ENCODE peak calls at places on chromosome 2, in eight cellular contexts. K is endothelial cell of umbilical vein, V is breast epithelium, N is HCT116, C is GM12878, E is heart left ventricle, F is transverse colon, W is spleen. Z is an unnamed sample.

GRCh38 chr2:60550151-60550983 is 3.1 kb downstream of the BCL11A start:
- DNase-seq in K (peak), V (peak), N (peak), C (no peak), E (peak), F (peak), W (peak), Z (no peak)

GRCh38 chr2:13725945-13726344 is 906.6 kb upstream of the LRATD1 start:
- DNase-seq in K (no peak), V (no peak), N (no peak), C (no peak), E (no peak), F (no peak), W (no peak), Z (no peak)

GRCh38 chr2:119223521-119224390 is at the start of gene STEAP3:
- DNase-seq in K (peak), V (no peak), N (peak), C (no peak), E (peak), F (peak), W (peak), Z (peak)

GRCh38 chr2:239021651-239022436 is 174.0 kb downstream of the TWIST2 start:
- DNase-seq in K (no peak), V (no peak), N (no peak), C (no peak), E (no peak), F (no peak), W (peak), Z (no peak)

GRCh38 chr2:241776336-241777166 is at the start of gene GAL3ST2:
- DNase-seq in K (no peak), V (no peak), N (no peak), C (no peak), E (no peak), F (peak), W (peak), Z (no peak)

GRCh38 chr2:233399306-233400225 is 45.3 kb downstream of the DGKD start:
- DNase-seq in K (no peak), V (no peak), N (no peak), C (no peak), E (no peak), F (no peak), W (no peak), Z (no peak)

GRCh38 chr2:217691920-217692666 is 310.7 kb downstream of the TNS1 start:
- DNase-seq in K (no peak), V (no peak), N (no peak), C (no peak), E (no peak), F (no peak), W (no peak), Z (no peak)

GRCh38 chr2:207135340-207135739 is 30.4 kb downstream of the KLF7 start:
- DNase-seq in K (peak), V (no peak), N (no peak), C (no peak), E (no peak), F (no peak), W (no peak), Z (no peak)

GRCh38 chr2:60066971-60067370 is 486.5 kb downstream of the BCL11A start:
- DNase-seq in K (no peak), V (no peak), N (no peak), C (no peak), E (no peak), F (no peak), W (no peak), Z (no peak)

GRCh38 chr2:61660511-61661388 is 122.6 kb upstream of the XPO1 start:
- DNase-seq in K (no peak), V (no peak), N (no peak), C (no peak), E (peak), F (no peak), W (no peak), Z (no peak)

GRCh38 chr2:40554665-40555294 is 102.9 kb upstream of the SLC8A1 start:
- DNase-seq in K (peak), V (no peak), N (peak), C (peak), E (peak), F (peak), W (no peak), Z (peak)

GRCh38 chr2:120613742-120614481 is 121.8 kb upstream of the GLI2 start:
- DNase-seq in K (no peak), V (no peak), N (no peak), C (no peak), E (no peak), F (no peak), W (no peak), Z (peak)

GRCh38 chr2:210086292-210086691 is 83.9 kb downstream of the RPE start:
- DNase-seq in K (peak), V (no peak), N (no peak), C (no peak), E (no peak), F (no peak), W (no peak), Z (no peak)

GRCh38 chr2:240966457-240966905 is 31.9 kb upstream of the SNED1 start:
- DNase-seq in K (no peak), V (no peak), N (no peak), C (no peak), E (no peak), F (no peak), W (peak), Z (no peak)

GRCh38 chr2:143830476-143830875 is 689.4 kb downstream of the ZEB2 start:
- DNase-seq in K (no peak), V (no peak), N (no peak), C (no peak), E (no peak), F (no peak), W (no peak), Z (no peak)

GRCh38 chr2:227506456-227506855 is 34.5 kb downstream of the AGFG1 start:
- DNase-seq in K (no peak), V (no peak), N (no peak), C (no peak), E (no peak), F (no peak), W (no peak), Z (no peak)

GRCh38 chr2:231321556-231322334 is 73.8 kb upstream of the B3GNT7 start:
- DNase-seq in K (no peak), V (no peak), N (no peak), C (no peak), E (peak), F (peak), W (peak), Z (no peak)

GRCh38 chr2:72744049-72744448 is 81.8 kb downstream of the EXOC6B start:
- DNase-seq in K (peak), V (no peak), N (no peak), C (no peak), E (no peak), F (no peak), W (no peak), Z (no peak)

GRCh38 chr2:219430633-219431615 is 3.7 kb upstream of the SPEG start:
- DNase-seq in K (peak), V (no peak), N (no peak), C (no peak), E (peak), F (no peak), W (no peak), Z (no peak)

GRCh38 chr2:73414651-73415050 is 29.0 kb downstream of the ALMS1 start:
- DNase-seq in K (no peak), V (no peak), N (no peak), C (no peak), E (no peak), F (no peak), W (no peak), Z (no peak)

GRCh38 chr2:145980318-145980717 is 1460.4 kb upstream of the ZEB2 start:
- DNase-seq in K (no peak), V (no peak), N (no peak), C (no peak), E (no peak), F (no peak), W (no peak), Z (no peak)
- TF ChIP-seq POLR2A in K (no peak), V (no peak), N (no peak), C (no peak), E (no peak), F (no peak), W (no peak), Z (no peak)

GRCh38 chr2:46382331-46383112 is 85.3 kb downstream of the EPAS1 start:
- DNase-seq in K (no peak), V (no peak), N (no peak), C (no peak), E (no peak), F (no peak), W (no peak), Z (no peak)
- TF ChIP-seq POLR2A in K (no peak), V (no peak), N (no peak), C (no peak), E (no peak), F (no peak), W (no peak), Z (no peak)

GRCh38 chr2:85133751-85134254 is 611 bp downstream of the TCF7L1 start:
- DNase-seq in K (peak), V (no peak), N (no peak), C (no peak), E (peak), F (peak), W (peak), Z (no peak)

GRCh38 chr2:85132392-85132791 is 800 bp upstream of the TCF7L1 start:
- DNase-seq in K (no peak), V (no peak), N (no peak), C (no peak), E (no peak), F (no peak), W (no peak), Z (no peak)

GRCh38 chr2:85131116-85131515 is 2.1 kb upstream of the TCF7L1 start:
- DNase-seq in K (peak), V (no peak), N (no peak), C (no peak), E (no peak), F (no peak), W (no peak), Z (no peak)

GRCh38 chr2:85134255-85135065 is 1.3 kb downstream of the TCF7L1 start:
- DNase-seq in K (peak), V (no peak), N (no peak), C (no peak), E (peak), F (peak), W (peak), Z (no peak)

DNA sequence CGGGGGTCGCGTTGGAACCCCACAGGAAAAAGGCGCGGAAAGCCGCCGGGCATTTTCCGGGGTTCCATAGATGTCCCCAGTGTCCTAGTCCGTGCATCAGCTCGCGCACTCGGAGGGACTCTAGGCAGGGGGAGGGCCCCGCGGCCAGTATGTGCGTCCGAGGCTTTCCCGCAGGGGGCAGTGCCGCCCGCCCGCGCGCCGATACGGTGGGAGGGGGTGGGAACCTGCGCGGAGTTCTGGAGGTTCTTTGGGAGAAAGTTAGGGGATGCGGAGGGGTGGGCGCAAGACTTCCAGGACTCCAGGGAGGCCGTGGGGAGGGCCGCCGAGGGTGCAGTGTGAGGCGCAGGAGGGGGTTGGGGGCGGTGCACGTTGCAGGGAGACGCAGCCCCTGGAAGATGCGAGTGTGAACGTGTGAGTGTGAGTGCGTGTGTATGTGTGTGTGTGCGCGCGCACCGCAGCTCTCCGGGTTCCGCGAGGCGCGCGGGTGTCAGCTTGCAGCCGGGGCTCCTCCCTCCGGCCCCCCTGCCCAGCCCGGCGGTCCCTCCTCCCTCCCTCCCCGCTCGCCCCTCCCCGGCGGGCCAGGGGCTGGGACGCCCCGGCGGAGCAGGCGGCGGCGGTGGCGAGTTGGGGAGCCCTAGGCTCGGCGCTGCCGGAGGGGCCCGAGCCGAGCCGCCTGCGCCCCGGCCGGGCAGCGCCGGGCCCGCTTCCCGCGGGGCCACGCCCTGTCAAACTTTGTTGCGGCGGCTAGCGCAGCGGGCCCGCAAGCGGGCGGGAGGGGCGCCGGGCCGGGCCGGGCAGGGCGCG is at the start of gene TCF7L1:
- DNase-seq in K (peak), V (peak), N (peak), C (no peak), E (peak), F (peak), W (peak), Z (peak)
- TF ChIP-seq POLR2A in K (peak), V (no peak), N (peak), C (no peak), E (no peak), F (no peak), W (no peak), Z (no peak)

GRCh38 chr2:152648336-152648735 is 68.9 kb downstream of the PRPF40A start:
- DNase-seq in K (peak), V (no peak), N (no peak), C (no peak), E (no peak), F (no peak), W (no peak), Z (no peak)

GRCh38 chr2:152650768-152651371 is 66.4 kb downstream of the PRPF40A start:
- DNase-seq in K (no peak), V (no peak), N (no peak), C (no peak), E (no peak), F (no peak), W (no peak), Z (no peak)

GRCh38 chr2:152651834-152652233 is 65.4 kb downstream of the PRPF40A start:
- DNase-seq in K (no peak), V (no peak), N (no peak), C (no peak), E (no peak), F (no peak), W (no peak), Z (no peak)

GRCh38 chr2:152647417-152648010 is 69.7 kb downstream of the PRPF40A start:
- DNase-seq in K (peak), V (no peak), N (no peak), C (no peak), E (peak), F (peak), W (no peak), Z (no peak)

GRCh38 chr2:152649997-152650396 is 67.3 kb downstream of the PRPF40A start:
- DNase-seq in K (no peak), V (no peak), N (no peak), C (no peak), E (no peak), F (no peak), W (no peak), Z (no peak)
- TF ChIP-seq POLR2A in K (no peak), V (no peak), N (no peak), C (no peak), E (no peak), F (no peak), W (no peak), Z (no peak)

GRCh38 chr2:112003585-112003984 is 51.5 kb upstream of the TMEM87B start:
- DNase-seq in K (no peak), V (no peak), N (no peak), C (peak), E (no peak), F (no peak), W (no peak), Z (no peak)

GRCh38 chr2:112008910-112009485 is 46.1 kb upstream of the TMEM87B start:
- DNase-seq in K (no peak), V (no peak), N (no peak), C (no peak), E (no peak), F (no peak), W (no peak), Z (no peak)

GRCh38 chr2:112006076-112006410 is 49.0 kb upstream of the TMEM87B start:
- DNase-seq in K (no peak), V (no peak), N (no peak), C (peak), E (no peak), F (no peak), W (no peak), Z (no peak)

GRCh38 chr2:112004246-112004645 is 50.8 kb upstream of the TMEM87B start:
- DNase-seq in K (no peak), V (no peak), N (no peak), C (peak), E (peak), F (peak), W (peak), Z (no peak)

DNA sequence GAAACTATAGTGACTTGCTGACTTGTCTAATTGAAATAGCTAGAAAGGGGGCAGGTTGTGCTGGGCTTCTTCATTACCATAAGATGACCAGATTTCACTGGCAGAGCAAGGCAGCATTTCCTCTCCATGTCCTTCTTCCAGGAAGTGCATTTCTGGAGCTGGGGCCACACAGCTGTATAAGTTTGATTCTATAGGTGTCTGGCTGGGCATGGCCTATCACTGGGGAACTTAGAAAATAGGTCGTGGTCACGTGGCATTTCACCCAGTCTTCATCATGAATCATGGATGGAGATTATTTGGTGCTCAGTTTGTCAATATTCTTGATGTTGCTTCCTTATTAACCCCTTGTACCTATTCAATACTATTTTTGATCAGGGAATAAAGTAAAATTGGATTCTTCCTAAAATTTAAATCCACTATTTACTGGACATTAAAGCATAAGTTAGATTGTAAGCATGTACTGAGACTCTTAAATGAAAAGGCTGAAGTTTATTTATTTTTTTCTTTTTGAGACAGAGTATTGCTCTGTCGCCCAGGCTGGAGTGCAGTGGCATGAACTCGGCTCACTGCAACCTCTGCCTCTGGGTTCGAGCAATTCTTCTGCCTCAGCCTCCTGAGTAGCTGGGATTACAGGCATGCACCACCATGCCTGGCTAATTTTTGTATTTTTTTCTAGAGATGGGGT is 49.5 kb upstream of the TMEM87B start:
- DNase-seq in K (no peak), V (no peak), N (no peak), C (no peak), E (no peak), F (no peak), W (no peak), Z (no peak)
- TF ChIP-seq POLR2A in K (no peak), V (no peak), N (no peak), C (no peak), E (no peak), F (no peak), W (no peak), Z (no peak)

DNA sequence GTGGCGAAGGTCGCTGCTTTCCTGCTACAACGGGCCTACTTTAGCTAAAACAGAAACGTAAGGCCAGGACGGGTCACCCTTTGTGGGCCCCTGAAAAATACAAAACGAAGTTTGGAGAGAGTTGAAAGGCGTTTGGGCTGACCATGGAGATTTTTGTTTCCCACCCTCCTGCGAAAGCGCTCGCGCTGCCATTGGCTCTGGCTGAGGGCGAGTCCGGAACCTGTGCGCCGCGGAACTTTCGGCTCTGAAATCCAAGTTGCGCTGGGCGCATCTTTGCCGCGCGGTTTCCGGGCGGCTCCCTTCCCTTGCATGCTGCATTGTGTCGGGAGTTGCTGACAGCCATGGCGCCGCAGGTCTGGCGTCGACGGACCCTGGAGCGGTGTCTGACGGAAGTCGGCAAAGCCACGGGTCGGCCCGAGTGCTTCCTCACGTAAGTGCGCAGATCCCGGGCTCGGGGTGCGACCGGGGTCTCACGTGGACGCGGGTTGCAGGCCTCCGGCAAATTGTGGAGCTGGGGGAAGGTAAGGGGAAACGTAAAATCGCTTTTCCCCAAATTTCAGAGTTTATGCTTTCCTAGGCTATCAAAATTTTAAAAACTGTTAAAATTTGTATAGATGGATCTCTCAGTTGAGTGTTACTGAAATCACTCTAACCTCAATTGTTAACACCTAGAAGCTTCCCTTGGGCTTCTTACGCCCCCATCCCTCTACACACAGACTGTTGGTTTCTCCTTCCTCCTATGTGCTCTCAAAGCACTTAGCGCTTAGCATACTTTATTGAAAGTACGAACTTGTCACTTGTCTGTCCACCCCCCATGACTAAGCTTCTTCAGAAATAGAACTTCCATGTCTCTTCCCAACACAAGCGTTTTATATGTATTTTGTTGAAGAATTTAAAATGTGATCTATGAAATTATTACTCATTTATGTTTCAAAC is at the start of gene MPHOSPH10:
- DNase-seq in K (peak), V (peak), N (peak), C (peak), E (peak), F (peak), W (peak), Z (peak)
- TF ChIP-seq POLR2A in K (peak), V (no peak), N (peak), C (peak), E (peak), F (no peak), W (peak), Z (peak)

Z was measured in H54.